ENCODE peak calls at places on chromosomes 1 and 21, in seven cellular contexts. C is CD8-positive, alpha-beta T cell; R is lower leg skin; F is breast epithelium; L is fibroblast of lung; O is thoracic aorta; H is hepatocyte. M is an unnamed sample.

GRCh38 chr1:45490121-45490622 is 791 bp downstream of the TESK2 start:
- DNase-seq in C (no peak), O (no peak), L (peak; percentile 32), R (peak; percentile 42), F (no peak), H (no peak), M (no peak)

GRCh38 chr1:176559474-176560390 is 96.8 kb downstream of the PAPPA2 start:
- DNase-seq in L (peak; percentile 67), C (no peak), O (peak; percentile 13), F (no peak), R (no peak), H (peak; percentile 86), M (peak; percentile 41)

GRCh38 chr1:166813508-166814223 is 25.6 kb upstream of the POGK start:
- DNase-seq in C (no peak), R (no peak), F (no peak), O (no peak), H (no peak), L (no peak), M (no peak)

GRCh38 chr1:71600023-71600422 is 519.2 kb upstream of the ZRANB2 start:
- DNase-seq in C (no peak), H (no peak), O (no peak), F (no peak), L (no peak), R (no peak), M (no peak)

GRCh38 chr1:78377356-78377928 is 113.3 kb upstream of the PTGFR start:
- DNase-seq in H (no peak), F (no peak), R (no peak), O (no peak), C (no peak), L (no peak), M (no peak)

GRCh38 chr21:28298251-28298672 is 694.4 kb downstream of the LTN1 start:
- DNase-seq in F (no peak), O (no peak), C (no peak), L (no peak), H (no peak), R (no peak), M (no peak)

GRCh38 chr1:18481921-18482701 is 1.4 kb downstream of the KLHDC7A start:
- DNase-seq in F (no peak), L (no peak), O (no peak), H (no peak), R (no peak), C (no peak), M (no peak)

GRCh38 chr1:24694380-24694843 is 50.8 kb upstream of the CLIC4 start:
- DNase-seq in F (no peak), R (no peak), H (peak; percentile 63), L (peak; percentile 72), O (no peak), C (no peak), M (peak; percentile 72)

GRCh38 chr1:226588484-226588883 is 39.9 kb downstream of the STUM start:
- DNase-seq in L (no peak), R (no peak), C (no peak), H (no peak), F (no peak), O (no peak), M (no peak)

GRCh38 chr1:157131281-157131680 is 6.9 kb downstream of the ETV3 start:
- DNase-seq in L (no peak), F (no peak), R (no peak), O (no peak), C (no peak), H (no peak), M (no peak)

GRCh38 chr1:36606908-36607651 is 124.4 kb upstream of the CSF3R start:
- DNase-seq in C (no peak), R (no peak), F (no peak), L (no peak), H (no peak), O (no peak), M (no peak)

GRCh38 chr1:36605942-36606690 is 123.4 kb upstream of the CSF3R start:
- DNase-seq in H (no peak), F (no peak), O (no peak), C (no peak), R (no peak), L (no peak), M (no peak)

GRCh38 chr1:36608272-36608671 is 125.6 kb upstream of the CSF3R start:
- DNase-seq in L (no peak), C (no peak), O (no peak), H (no peak), R (no peak), F (no peak), M (no peak)

GRCh38 chr1:36612121-36612520 is 129.4 kb upstream of the CSF3R start:
- DNase-seq in R (no peak), H (peak; percentile 34), L (no peak), C (no peak), O (no peak), F (no peak), M (no peak)

GRCh38 chr1:36609241-36610027 is 126.7 kb upstream of the CSF3R start:
- DNase-seq in H (peak; percentile 74), F (peak; percentile 18), L (peak; percentile 28), C (no peak), R (no peak), O (no peak), M (peak; percentile 8)
- TF ChIP-seq CTCF in H (peak; percentile 58), F (peak; percentile 40), L (peak; percentile 51), C (peak; percentile 28), R (no peak), O (peak; percentile 22), M (peak; percentile 69)

GRCh38 chr1:43207229-43207853 is 35.2 kb downstream of the CFAP57 start:
- DNase-seq in H (peak; percentile 64), O (no peak), C (no peak), R (no peak), L (no peak), F (no peak), M (no peak)
- H3K4me3 ChIP-seq in H (no peak overlapping the region), O (no peak overlapping the region), C (no peak overlapping the region), R (no peak overlapping the region), L (no peak overlapping the region), F (no peak overlapping the region), M (no peak overlapping the region)

DNA sequence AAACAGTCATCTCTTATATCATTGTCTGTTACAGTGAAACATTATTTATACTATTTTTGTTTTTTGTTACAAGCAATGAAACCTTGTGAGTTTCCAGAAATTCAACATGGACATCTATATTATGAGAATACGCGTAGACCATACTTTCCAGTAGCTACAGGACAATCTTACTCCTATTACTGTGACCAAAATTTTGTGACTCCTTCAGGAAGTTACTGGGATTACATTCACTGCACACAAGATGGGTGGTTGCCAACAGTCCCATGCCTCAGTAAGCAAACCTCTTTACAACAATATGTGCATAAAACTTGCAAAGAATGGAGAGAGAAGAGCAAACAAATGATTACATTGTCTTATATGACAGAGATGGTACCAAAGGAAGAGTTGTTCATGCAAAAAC is 22.4 kb downstream of the CFHR4 start:
- DNase-seq in O (no peak), L (no peak), F (no peak), R (no peak), C (no peak), H (no peak), M (no peak)
- TF ChIP-seq CTCF in O (no peak), L (no peak), F (no peak), R (no peak), C (no peak), H (no peak), M (no peak)

DNA sequence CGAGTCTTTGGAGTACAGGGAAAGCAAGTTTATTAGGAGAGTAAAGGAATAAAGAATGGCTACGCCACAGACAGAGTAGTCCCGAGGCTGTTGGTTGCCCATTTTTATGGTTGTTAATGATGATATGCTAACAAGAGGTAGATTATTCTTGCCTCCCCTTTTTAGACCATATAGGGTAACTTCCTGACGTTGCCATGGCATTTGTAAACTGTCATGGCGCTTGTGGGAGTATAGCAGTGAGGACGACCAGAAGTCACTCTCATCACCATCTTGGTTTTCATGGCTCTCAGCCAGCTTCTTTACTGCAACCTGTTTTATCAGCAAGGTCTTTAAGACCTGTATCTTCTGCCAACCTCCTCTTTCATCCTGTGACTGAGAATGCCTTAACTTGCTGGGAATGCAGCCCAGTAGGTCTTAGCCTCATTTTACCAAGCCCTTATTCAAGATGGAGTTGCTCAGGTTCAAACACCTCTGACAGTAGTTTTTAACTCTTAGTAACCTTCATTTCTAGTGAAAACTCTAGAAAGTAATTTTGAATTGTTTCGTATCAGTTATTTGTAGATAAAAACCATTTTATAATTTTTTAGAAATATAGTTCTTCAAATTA is 26.2 kb downstream of the TCP10L start:
- DNase-seq in O (no peak), L (no peak), F (no peak), H (no peak), R (no peak), C (no peak), M (no peak)
- H3K4me3 ChIP-seq in O (no peak overlapping the region), L (no peak overlapping the region), F (no peak overlapping the region), H (no peak overlapping the region), R (no peak overlapping the region), C (no peak overlapping the region), M (no peak overlapping the region)

DNA sequence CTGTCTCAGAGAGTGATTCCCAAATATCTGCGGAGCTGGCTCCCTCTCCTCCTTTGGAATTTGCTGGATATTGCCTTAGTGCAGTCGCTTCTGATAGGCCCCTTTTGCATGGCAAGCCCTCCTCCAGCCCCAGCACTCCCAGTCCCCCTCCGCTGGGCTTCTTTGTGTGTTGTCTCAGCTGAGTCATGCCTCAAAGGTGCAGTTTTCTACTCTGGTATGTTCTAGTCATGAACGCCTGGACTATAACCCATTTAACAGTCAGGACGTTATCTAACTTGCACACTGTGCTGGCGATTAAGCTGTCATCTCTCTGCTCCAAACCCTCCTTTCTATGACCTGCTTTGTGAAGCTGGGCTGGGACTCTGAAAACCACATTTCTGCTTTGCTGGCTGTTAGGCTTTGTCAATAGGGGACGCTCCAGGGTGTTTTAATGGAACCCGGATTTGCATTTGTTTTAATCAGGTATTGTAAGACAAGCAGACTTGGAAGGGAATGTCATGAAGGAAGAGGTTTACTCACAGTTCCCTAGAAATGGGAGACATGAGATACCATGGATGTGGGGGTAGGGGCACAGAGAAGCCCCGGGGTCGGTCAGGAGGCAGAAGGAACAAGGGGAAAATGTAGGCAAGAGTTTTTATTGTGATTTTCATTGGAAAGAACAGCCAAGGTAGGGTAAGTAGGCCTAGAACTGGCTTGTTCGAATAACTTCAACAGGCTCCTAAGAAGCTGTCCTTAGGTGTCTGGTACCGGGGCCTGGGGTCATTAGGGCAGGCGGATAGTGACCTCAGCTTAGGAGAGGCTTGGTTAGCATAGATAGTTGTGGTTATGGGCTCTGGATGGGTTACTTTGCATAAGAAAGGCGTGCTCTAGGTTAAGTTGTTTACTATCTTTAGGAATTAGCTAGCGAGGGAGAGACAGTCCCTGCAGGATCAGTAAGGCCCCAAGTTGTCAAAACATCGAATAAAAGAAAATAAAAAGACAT is 20.4 kb upstream of the HPCAL4 start:
- DNase-seq in O (no peak), C (no peak), L (no peak), R (peak; percentile 49), F (no peak), H (peak; percentile 77), M (no peak)
- TF ChIP-seq CTCF in O (no peak), C (no peak), L (no peak), R (no peak), F (no peak), H (no peak), M (no peak)

DNA sequence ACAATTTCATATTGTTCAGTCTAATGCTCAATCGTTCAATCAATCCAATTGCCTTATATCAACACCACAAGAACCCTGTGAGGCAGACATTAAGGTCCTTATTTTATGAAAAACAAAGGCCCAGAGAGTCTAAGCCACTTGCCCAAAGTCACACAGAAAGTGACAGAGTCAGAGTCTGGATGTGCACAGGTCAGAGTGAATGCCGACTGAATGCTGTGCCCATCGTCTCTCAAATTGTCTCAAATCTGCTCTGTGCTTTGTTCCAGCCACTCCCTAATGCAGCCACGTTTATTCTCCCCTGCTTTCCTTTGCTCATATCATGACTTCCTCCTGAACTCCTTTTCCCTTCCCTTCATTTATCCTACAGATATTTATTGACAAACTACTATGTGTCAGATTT is 558.3 kb downstream of the MATN1 start:
- DNase-seq in C (no peak), R (peak; percentile 8), O (no peak), H (no peak), F (no peak), L (no peak), M (no peak)
- H3K4me3 ChIP-seq in C (no peak overlapping the region), R (no peak overlapping the region), O (no peak overlapping the region), H (no peak overlapping the region), F (no peak overlapping the region), L (no peak overlapping the region), M (no peak overlapping the region)